ENCODE peak calls at places on chromosome 2, in ten cellular contexts. U is GM23248; W is GM04504; I is H7; Y is T follicular helper cell; N is RPMI7951; P is NCI-H1105 treated with DMSO at 0.1 percent for 48 hours; G is CD8-positive, alpha-beta memory T cell; L is omental fat pad; M is activated CD4-positive, CD25-positive, alpha-beta regulatory T cell. D is an unnamed sample.

GRCh38 chr2:204730588-204730987 is 185.3 kb downstream of the PARD3B start:
- DNase-seq in U (no peak), W (no peak), I (no peak), Y (no peak), N (no peak), P (no peak), G (no peak), L (no peak), M (no peak), D (no peak)

GRCh38 chr2:239327536-239328305 is 73.1 kb downstream of the HDAC4 start:
- DNase-seq in U (peak), W (no peak), I (peak), Y (no peak), N (no peak), P (no peak), G (no peak), L (peak), M (no peak), D (no peak)

GRCh38 chr2:44777542-44777941 is 164.0 kb upstream of the SIX3 start:
- DNase-seq in U (peak), W (no peak), I (peak), Y (no peak), N (no peak), P (peak), G (no peak), L (no peak), M (no peak), D (no peak)

GRCh38 chr2:229261599-229261998 is 9.5 kb downstream of the PID1 start:
- DNase-seq in U (no peak), W (no peak), I (no peak), Y (no peak), N (no peak), P (no peak), G (no peak), L (no peak), M (no peak), D (no peak)

GRCh38 chr2:168470880-168471475 is 14.9 kb downstream of the CERS6 start:
- DNase-seq in U (no peak), W (no peak), I (no peak), Y (no peak), N (no peak), P (no peak), G (no peak), L (no peak), M (no peak), D (no peak)

GRCh38 chr2:12610314-12610713 is 106.4 kb upstream of the TRIB2 start:
- DNase-seq in U (no peak), W (no peak), I (no peak), Y (no peak), N (no peak), P (no peak), G (no peak), L (no peak), M (no peak), D (no peak)

GRCh38 chr2:235551965-235552364 is 58.1 kb downstream of the AGAP1 start:
- DNase-seq in U (peak), W (peak), I (peak), Y (no peak), N (peak), P (peak), G (no peak), L (no peak), M (no peak), D (peak)

GRCh38 chr2:146661494-146662096 is 1183.2 kb upstream of the ACVR2A start:
- DNase-seq in U (peak), W (peak), I (peak), Y (no peak), N (peak), P (peak), G (no peak), L (no peak), M (no peak), D (peak)

GRCh38 chr2:67500541-67500940 is 103.4 kb downstream of the ETAA1 start:
- DNase-seq in U (no peak), W (no peak), I (no peak), Y (no peak), N (no peak), P (no peak), G (no peak), L (no peak), M (no peak), D (no peak)

GRCh38 chr2:127056086-127056485 is 50.9 kb downstream of the BIN1 start:
- DNase-seq in U (no peak), W (no peak), I (no peak), Y (no peak), N (no peak), P (no peak), G (no peak), L (no peak), M (no peak), D (no peak)

GRCh38 chr2:28316546-28317335 is 75.9 kb upstream of the FOSL2 start:
- DNase-seq in U (no peak), W (no peak), I (no peak), Y (no peak), N (no peak), P (no peak), G (no peak), L (no peak), M (no peak), D (no peak)

GRCh38 chr2:47904903-47905453 is 1.3 kb downstream of the FBXO11 start:
- DNase-seq in U (no peak), W (no peak), I (peak), Y (peak), N (no peak), P (peak), G (peak), L (no peak), M (no peak), D (no peak)

GRCh38 chr2:127051116-127051779 is 55.7 kb downstream of the BIN1 start:
- DNase-seq in U (no peak), W (no peak), I (peak), Y (no peak), N (no peak), P (no peak), G (no peak), L (no peak), M (no peak), D (no peak)

GRCh38 chr2:166118180-166118579 is 9.6 kb downstream of the SCN1A start:
- DNase-seq in U (no peak), W (no peak), I (no peak), Y (no peak), N (no peak), P (no peak), G (no peak), L (no peak), M (no peak), D (no peak)

GRCh38 chr2:189146553-189146952 is 33.0 kb downstream of the COL5A2 start:
- DNase-seq in U (peak), W (no peak), I (no peak), Y (no peak), N (no peak), P (no peak), G (no peak), L (no peak), M (no peak), D (no peak)

GRCh38 chr2:241072553-241073165 is 29.4 kb downstream of the MTERF4 start:
- DNase-seq in U (no peak), W (no peak), I (peak), Y (no peak), N (no peak), P (no peak), G (no peak), L (no peak), M (no peak), D (no peak)

GRCh38 chr2:2788076-2788475 is 457.0 kb upstream of the MYT1L start:
- DNase-seq in U (no peak), W (no peak), I (peak), Y (no peak), N (no peak), P (no peak), G (no peak), L (no peak), M (no peak), D (no peak)

GRCh38 chr2:19669605-19670004 is 232.2 kb downstream of the TTC32 start:
- DNase-seq in U (no peak), W (no peak), I (no peak), Y (no peak), N (no peak), P (no peak), G (no peak), L (no peak), M (no peak), D (no peak)

GRCh38 chr2:201130524-201131186 is 14.7 kb downstream of the CFLAR start:
- DNase-seq in U (peak), W (no peak), I (no peak), Y (peak), N (peak), P (no peak), G (no peak), L (no peak), M (no peak), D (peak)

GRCh38 chr2:1744151-1744445 is 217 bp downstream of the PXDN start:
- DNase-seq in U (no peak), W (no peak), I (no peak), Y (no peak), N (no peak), P (no peak), G (no peak), L (no peak), M (no peak), D (no peak)

GRCh38 chr2:108855194-108855593 is 68.6 kb downstream of the CCDC138 start:
- DNase-seq in U (peak), W (peak), I (no peak), Y (no peak), N (peak), P (peak), G (no peak), L (no peak), M (no peak), D (peak)

GRCh38 chr2:238083919-238084318 is 16.2 kb upstream of the ESPNL start:
- DNase-seq in U (no peak), W (no peak), I (no peak), Y (no peak), N (no peak), P (no peak), G (no peak), L (no peak), M (no peak), D (no peak)

GRCh38 chr2:126879348-126880261 is 19.1 kb upstream of the TEX51 start:
- DNase-seq in U (no peak), W (no peak), I (no peak), Y (no peak), N (no peak), P (no peak), G (no peak), L (no peak), M (no peak), D (no peak)

GRCh38 chr2:85785027-85785822 is 31.4 kb downstream of the ATOH8 start:
- DNase-seq in U (peak), W (peak), I (peak), Y (no peak), N (peak), P (no peak), G (no peak), L (no peak), M (no peak), D (no peak)

GRCh38 chr2:194176134-194176533 is 1480.9 kb upstream of the SLC39A10 start:
- DNase-seq in U (no peak), W (no peak), I (no peak), Y (no peak), N (no peak), P (no peak), G (no peak), L (no peak), M (no peak), D (no peak)

GRCh38 chr2:5660591-5660990 is 31.6 kb upstream of the SOX11 start:
- DNase-seq in U (no peak), W (no peak), I (no peak), Y (no peak), N (no peak), P (no peak), G (no peak), L (no peak), M (no peak), D (no peak)

GRCh38 chr2:183408562-183408961 is 284.3 kb downstream of the NUP35 start:
- DNase-seq in U (no peak), W (no peak), I (peak), Y (no peak), N (no peak), P (no peak), G (no peak), L (no peak), M (no peak), D (no peak)

GRCh38 chr2:190651413-190651812 is 2.5 kb downstream of the NAB1 start:
- DNase-seq in U (no peak), W (no peak), I (no peak), Y (no peak), N (no peak), P (no peak), G (no peak), L (no peak), M (no peak), D (no peak)

GRCh38 chr2:233241803-233242202 is 9.7 kb upstream of the ATG16L1 start:
- DNase-seq in U (no peak), W (no peak), I (no peak), Y (no peak), N (no peak), P (no peak), G (no peak), L (no peak), M (no peak), D (no peak)

GRCh38 chr2:36597003-36597531 is 901 bp downstream of the FEZ2 start:
- DNase-seq in U (no peak), W (no peak), I (peak), Y (no peak), N (no peak), P (no peak), G (no peak), L (no peak), M (no peak), D (no peak)

D was measured in foreskin fibroblast.